ENCODE peak calls at places on chromosomes 6 and 20, in four cellular contexts. One of them, this sample, is unnamed.

GRCh38 chr20:58793512-58794420 is 56.9 kb downstream of the GNAS-AS1 start:
- DNase-seq in K562: no peak
- DNase-seq in endothelial cell of umbilical vein: no peak
- DNase-seq in IMR-90: no peak
- DNase-seq in this sample: no peak

GRCh38 chr20:53929974-53930650 is 140.3 kb downstream of the BCAS1 start:
- DNase-seq in K562: no peak
- DNase-seq in IMR-90: no peak
- DNase-seq in endothelial cell of umbilical vein: no peak
- DNase-seq in this sample: no peak

GRCh38 chr6:104483225-104483834 is 376.4 kb downstream of the HACE1 start:
- DNase-seq in IMR-90: no peak
- DNase-seq in endothelial cell of umbilical vein: no peak
- DNase-seq in K562: no peak
- DNase-seq in this sample: no peak

GRCh38 chr20:1569417-1569861 is 11.9 kb upstream of the SIRPD start:
- DNase-seq in K562: peak; percentile 11
- DNase-seq in endothelial cell of umbilical vein: peak; percentile 61
- DNase-seq in IMR-90: peak; percentile 9
- DNase-seq in this sample: peak; percentile 87

GRCh38 chr20:48723308-48724264 is 104.2 kb downstream of the PREX1 start:
- DNase-seq in IMR-90: no peak
- DNase-seq in K562: no peak
- DNase-seq in endothelial cell of umbilical vein: peak; percentile 37
- DNase-seq in this sample: no peak

GRCh38 chr6:19028201-19028600 is 641.1 kb downstream of the RNF144B start:
- DNase-seq in IMR-90: no peak
- DNase-seq in endothelial cell of umbilical vein: no peak
- DNase-seq in K562: no peak
- DNase-seq in this sample: no peak

GRCh38 chr20:17610566-17611289 is 40.9 kb downstream of the DSTN start:
- DNase-seq in endothelial cell of umbilical vein: peak; percentile 31
- DNase-seq in IMR-90: no peak
- DNase-seq in K562: no peak
- DNase-seq in this sample: no peak

GRCh38 chr6:17156112-17156921 is 54.5 kb downstream of the STMND1 start:
- DNase-seq in K562: peak; percentile 63
- DNase-seq in endothelial cell of umbilical vein: peak; percentile 82
- DNase-seq in IMR-90: peak; percentile 89
- DNase-seq in this sample: peak; percentile 44

GRCh38 chr6:87501809-87502572 is 29.2 kb downstream of the SLC35A1 start:
- DNase-seq in endothelial cell of umbilical vein: peak; percentile 30
- DNase-seq in IMR-90: no peak
- DNase-seq in K562: no peak
- DNase-seq in this sample: no peak

GRCh38 chr20:4195499-4195898 is 180.1 kb upstream of the RNF24 start:
- DNase-seq in K562: peak; percentile 36
- DNase-seq in endothelial cell of umbilical vein: peak; percentile 26
- DNase-seq in IMR-90: peak; percentile 18
- DNase-seq in this sample: no peak

GRCh38 chr6:16477367-16478149 is 239.2 kb downstream of the GMPR start:
- DNase-seq in IMR-90: no peak
- DNase-seq in endothelial cell of umbilical vein: peak; percentile 36
- DNase-seq in K562: no peak
- DNase-seq in this sample: no peak

GRCh38 chr6:106084973-106085686 is 1.0 kb upstream of the PRDM1 start:
- DNase-seq in IMR-90: peak; percentile 68
- DNase-seq in endothelial cell of umbilical vein: peak; percentile 6
- DNase-seq in K562: no peak
- DNase-seq in this sample: no peak

GRCh38 chr6:55069132-55069781 is 105.1 kb upstream of the HCRTR2 start:
- DNase-seq in endothelial cell of umbilical vein: peak; percentile 60
- DNase-seq in IMR-90: peak; percentile 66
- DNase-seq in K562: no peak
- DNase-seq in this sample: no peak

GRCh38 chr20:37398750-37399621 is 53.0 kb downstream of the SRC start:
- DNase-seq in endothelial cell of umbilical vein: no peak
- DNase-seq in IMR-90: no peak
- DNase-seq in K562: no peak
- DNase-seq in this sample: no peak

GRCh38 chr6:139335447-139336210 is 38.8 kb downstream of the CITED2 start:
- DNase-seq in IMR-90: no peak
- DNase-seq in endothelial cell of umbilical vein: no peak
- DNase-seq in K562: no peak
- DNase-seq in this sample: peak; percentile 52

GRCh38 chr6:35810831-35811698 is 5.9 kb downstream of the LHFPL5 start:
- DNase-seq in K562: no peak
- DNase-seq in IMR-90: peak; percentile 69
- DNase-seq in endothelial cell of umbilical vein: peak; percentile 55
- DNase-seq in this sample: peak; percentile 42

GRCh38 chr6:125792680-125793079 is 1.9 kb downstream of the NCOA7 start:
- DNase-seq in IMR-90: peak; percentile 55
- DNase-seq in endothelial cell of umbilical vein: peak; percentile 86
- DNase-seq in K562: no peak
- DNase-seq in this sample: no peak

GRCh38 chr20:57476641-57477461 is 48.1 kb downstream of the CTCFL start:
- DNase-seq in endothelial cell of umbilical vein: no peak
- DNase-seq in IMR-90: no peak
- DNase-seq in K562: no peak
- DNase-seq in this sample: no peak

GRCh38 chr6:34383171-34383631 is 9.3 kb downstream of the NUDT3 start:
- DNase-seq in endothelial cell of umbilical vein: no peak
- DNase-seq in K562: no peak
- DNase-seq in IMR-90: peak; percentile 86
- DNase-seq in this sample: no peak

GRCh38 chr6:157107915-157108651 is 215.2 kb downstream of the TMEM242 start:
- DNase-seq in K562: peak; percentile 65
- DNase-seq in IMR-90: peak; percentile 98
- DNase-seq in endothelial cell of umbilical vein: peak; percentile 74
- DNase-seq in this sample: peak; percentile 56

GRCh38 chr20:1815502-1816085 is 79.6 kb upstream of the SIRPA start:
- DNase-seq in endothelial cell of umbilical vein: peak; percentile 31
- DNase-seq in IMR-90: no peak
- DNase-seq in K562: no peak
- DNase-seq in this sample: no peak

GRCh38 chr6:79338493-79338892 is 104.0 kb upstream of the HMGN3 start:
- DNase-seq in K562: no peak
- DNase-seq in IMR-90: no peak
- DNase-seq in endothelial cell of umbilical vein: no peak
- DNase-seq in this sample: no peak

GRCh38 chr6:168275168-168275567 is 44.4 kb downstream of the DACT2 start:
- DNase-seq in endothelial cell of umbilical vein: no peak
- DNase-seq in K562: no peak
- DNase-seq in IMR-90: no peak
- DNase-seq in this sample: no peak

GRCh38 chr20:59895908-59896307 is 37.5 kb downstream of the SYCP2 start:
- DNase-seq in endothelial cell of umbilical vein: no peak
- DNase-seq in IMR-90: no peak
- DNase-seq in K562: no peak
- DNase-seq in this sample: no peak

GRCh38 chr6:42527204-42527603 is 36.6 kb upstream of the UBR2 start:
- DNase-seq in endothelial cell of umbilical vein: no peak
- DNase-seq in K562: no peak
- DNase-seq in IMR-90: no peak
- DNase-seq in this sample: no peak

GRCh38 chr6:11851405-11851804 is 72.8 kb upstream of the ADTRP start:
- DNase-seq in endothelial cell of umbilical vein: no peak
- DNase-seq in K562: no peak
- DNase-seq in IMR-90: peak; percentile 82
- DNase-seq in this sample: peak; percentile 13

GRCh38 chr20:13180986-13181889 is 39.8 kb upstream of the ISM1 start:
- DNase-seq in endothelial cell of umbilical vein: no peak
- DNase-seq in IMR-90: no peak
- DNase-seq in K562: no peak
- DNase-seq in this sample: no peak

GRCh38 chr6:87731080-87731479 is 29.0 kb upstream of the AKIRIN2 start:
- DNase-seq in endothelial cell of umbilical vein: no peak
- DNase-seq in IMR-90: no peak
- DNase-seq in K562: no peak
- DNase-seq in this sample: no peak

GRCh38 chr6:22764521-22764920 is 195.2 kb downstream of the HDGFL1 start:
- DNase-seq in endothelial cell of umbilical vein: peak; percentile 31
- DNase-seq in K562: no peak
- DNase-seq in IMR-90: peak; percentile 85
- DNase-seq in this sample: no peak

GRCh38 chr6:81575446-81575845 is 177.0 kb downstream of the TENT5A start:
- DNase-seq in K562: no peak
- DNase-seq in endothelial cell of umbilical vein: no peak
- DNase-seq in IMR-90: peak; percentile 46
- DNase-seq in this sample: no peak

GRCh38 chr6:140893432-140893831 is 1239.3 kb upstream of the GJE1 start:
- DNase-seq in endothelial cell of umbilical vein: no peak
- DNase-seq in K562: no peak
- DNase-seq in IMR-90: no peak
- DNase-seq in this sample: no peak

GRCh38 chr6:39495640-39496039 is 173.1 kb upstream of the KCNK16 start:
- DNase-seq in K562: no peak
- DNase-seq in endothelial cell of umbilical vein: no peak
- DNase-seq in IMR-90: no peak
- DNase-seq in this sample: no peak

GRCh38 chr6:139981066-139981624 is 606.7 kb upstream of the CITED2 start:
- DNase-seq in endothelial cell of umbilical vein: no peak
- DNase-seq in IMR-90: no peak
- DNase-seq in K562: no peak
- DNase-seq in this sample: no peak

GRCh38 chr20:49570828-49571552 is 3.1 kb upstream of the PTGIS start:
- DNase-seq in IMR-90: peak; percentile 54
- DNase-seq in endothelial cell of umbilical vein: no peak
- DNase-seq in K562: no peak
- DNase-seq in this sample: no peak

DNA sequence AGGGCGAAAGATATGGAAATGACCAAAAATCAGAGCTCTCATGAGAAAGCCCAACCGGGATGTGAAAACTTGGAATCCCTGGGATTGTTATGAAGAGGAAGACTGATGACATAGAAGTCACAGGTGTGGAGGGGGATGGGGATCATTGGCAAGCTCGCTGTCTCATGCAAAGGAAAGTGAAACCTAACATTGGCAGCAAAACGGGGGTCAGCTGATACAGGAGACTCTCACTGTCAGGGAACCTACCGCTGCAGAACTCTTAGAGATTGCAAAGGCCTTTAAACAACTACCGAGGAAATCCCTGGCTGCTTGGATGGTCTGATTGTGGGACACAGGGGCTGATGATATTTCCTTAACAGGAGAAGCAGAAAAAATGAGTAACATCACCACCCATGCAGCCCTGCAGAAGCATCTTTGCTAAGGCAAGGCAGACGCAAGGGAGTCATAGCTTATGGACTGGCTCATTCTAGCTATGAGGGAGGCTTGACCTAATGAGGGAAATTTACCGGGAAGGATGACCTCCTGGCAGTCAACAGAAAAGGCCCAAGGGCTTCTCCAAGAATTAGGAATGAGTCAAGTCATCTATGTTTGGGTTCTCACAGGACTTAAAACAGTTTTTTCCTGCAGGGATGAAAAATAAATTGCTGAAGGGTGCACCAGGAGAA is 7.0 kb downstream of the MUC21 start:
- DNase-seq in IMR-90: no peak
- DNase-seq in K562: no peak
- DNase-seq in endothelial cell of umbilical vein: no peak
- DNase-seq in this sample: no peak
- H3K9me1 ChIP-seq in IMR-90: no peaks in the 10 kb centered on the region
- H3K9me1 ChIP-seq in K562: no peaks in the 10 kb centered on the region
- H3K9me1 ChIP-seq in endothelial cell of umbilical vein: no peaks in the 10 kb centered on the region
- H3K9me1 ChIP-seq in this sample: no peaks in the 10 kb centered on the region

GRCh38 chr6:152635949-152636674 is 1.1 kb downstream of the SYNE1 start:
- DNase-seq in IMR-90: peak; percentile 51
- DNase-seq in K562: no peak
- DNase-seq in endothelial cell of umbilical vein: peak; percentile 10
- DNase-seq in this sample: no peak

GRCh38 chr6:152632383-152632782 is 4.8 kb downstream of the SYNE1 start:
- DNase-seq in endothelial cell of umbilical vein: no peak
- DNase-seq in IMR-90: no peak
- DNase-seq in K562: no peak
- DNase-seq in this sample: no peak

GRCh38 chr6:152634773-152635172 is 2.4 kb downstream of the SYNE1 start:
- DNase-seq in IMR-90: no peak
- DNase-seq in endothelial cell of umbilical vein: no peak
- DNase-seq in K562: no peak
- DNase-seq in this sample: no peak

GRCh38 chr6:152637422-152638047 is 373 bp upstream of the SYNE1 start:
- DNase-seq in IMR-90: peak; percentile 59
- DNase-seq in endothelial cell of umbilical vein: no peak
- DNase-seq in K562: no peak
- DNase-seq in this sample: no peak

GRCh38 chr6:152636675-152637421 is at the start of gene SYNE1:
- DNase-seq in IMR-90: peak; percentile 16
- DNase-seq in endothelial cell of umbilical vein: no peak
- DNase-seq in K562: no peak
- DNase-seq in this sample: no peak
- H3K9me1 ChIP-seq in IMR-90: no peaks in the 10 kb centered on the region
- H3K9me1 ChIP-seq in endothelial cell of umbilical vein: no peaks in the 10 kb centered on the region
- H3K9me1 ChIP-seq in K562: no peaks in the 10 kb centered on the region
- H3K9me1 ChIP-seq in this sample: no peaks in the 10 kb centered on the region

GRCh38 chr20:19264191-19264590 is 51.7 kb downstream of the SLC24A3 start:
- DNase-seq in IMR-90: no peak
- DNase-seq in endothelial cell of umbilical vein: no peak
- DNase-seq in K562: no peak
- DNase-seq in this sample: no peak

GRCh38 chr20:19260412-19261090 is 48.1 kb downstream of the SLC24A3 start:
- DNase-seq in IMR-90: no peak
- DNase-seq in endothelial cell of umbilical vein: no peak
- DNase-seq in K562: no peak
- DNase-seq in this sample: peak; percentile 32

GRCh38 chr20:19269737-19270325 is 57.4 kb downstream of the SLC24A3 start:
- DNase-seq in IMR-90: no peak
- DNase-seq in K562: no peak
- DNase-seq in endothelial cell of umbilical vein: no peak
- DNase-seq in this sample: no peak

GRCh38 chr20:19265646-19266374 is 53.4 kb downstream of the SLC24A3 start:
- DNase-seq in IMR-90: no peak
- DNase-seq in endothelial cell of umbilical vein: no peak
- DNase-seq in K562: peak; percentile 18
- DNase-seq in this sample: no peak
- H3K9me1 ChIP-seq in IMR-90: no peaks in the 10 kb centered on the region
- H3K9me1 ChIP-seq in endothelial cell of umbilical vein: no peaks in the 10 kb centered on the region
- H3K9me1 ChIP-seq in K562: no peaks in the 10 kb centered on the region
- H3K9me1 ChIP-seq in this sample: no peaks in the 10 kb centered on the region

DNA sequence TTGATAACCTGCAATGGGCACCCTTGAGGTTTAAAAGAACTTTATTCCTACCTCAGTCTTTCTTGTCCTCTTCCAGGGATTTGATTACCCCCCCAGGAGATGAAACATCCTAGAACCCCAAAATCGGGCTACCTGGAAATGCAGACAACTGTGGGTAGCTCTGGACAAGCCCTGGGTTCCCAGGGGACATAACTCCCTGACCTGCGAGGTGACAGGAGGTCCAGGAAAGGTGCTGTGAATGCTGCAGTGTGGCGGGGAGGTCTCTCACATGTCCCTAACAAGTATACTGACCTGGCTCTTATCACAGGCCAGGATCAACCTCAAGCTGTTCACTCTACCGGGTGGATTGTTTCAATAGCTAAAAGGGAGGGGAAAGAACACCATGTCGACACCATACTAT is 11.6 kb downstream of the JAG1 start:
- DNase-seq in endothelial cell of umbilical vein: no peak
- DNase-seq in K562: no peak
- DNase-seq in IMR-90: no peak
- DNase-seq in this sample: no peak
- H3K9me1 ChIP-seq in endothelial cell of umbilical vein: no peaks in the 10 kb centered on the region
- H3K9me1 ChIP-seq in K562: no peaks in the 10 kb centered on the region
- H3K9me1 ChIP-seq in IMR-90: peaks cover 32% of the 10 kb centered on the region
- H3K9me1 ChIP-seq in this sample: peaks cover 11% of the 10 kb centered on the region